ENCODE peak calls at places on chromosome 1, in eight cellular contexts. One of them, this sample, is unnamed.

GRCh38 chr1:202802998-202803932 is 5.0 kb downstream of the KDM5B start:
- DNase-seq in iPS-NIHi11: no peak
- DNase-seq in NCI-H2029: no peak
- DNase-seq in nephron progenitor cell: no peak
- DNase-seq in fibroblast of lung: peak
- DNase-seq in progenitor cell of endocrine pancreas: no peak
- DNase-seq in mesenteric fat pad: no peak
- DNase-seq in stimulated activated CD4-positive, alpha-beta T cell treated with anti-CD3 and anti-CD28 coated beads, Interleukin-4, amount 100 ng/mL, for 1 hour: no peak
- DNase-seq in this sample: no peak

GRCh38 chr1:245317253-245317652 is 162.5 kb downstream of the KIF26B start:
- DNase-seq in nephron progenitor cell: no peak
- DNase-seq in iPS-NIHi11: no peak
- DNase-seq in stimulated activated CD4-positive, alpha-beta T cell treated with anti-CD3 and anti-CD28 coated beads, Interleukin-4, amount 100 ng/mL, for 1 hour: no peak
- DNase-seq in mesenteric fat pad: no peak
- DNase-seq in NCI-H2029: no peak
- DNase-seq in fibroblast of lung: no peak
- DNase-seq in progenitor cell of endocrine pancreas: no peak
- DNase-seq in this sample: no peak

GRCh38 chr1:23051510-23051909 is 32.2 kb downstream of the KDM1A start:
- DNase-seq in NCI-H2029: no peak
- DNase-seq in nephron progenitor cell: no peak
- DNase-seq in iPS-NIHi11: no peak
- DNase-seq in mesenteric fat pad: no peak
- DNase-seq in fibroblast of lung: no peak
- DNase-seq in stimulated activated CD4-positive, alpha-beta T cell treated with anti-CD3 and anti-CD28 coated beads, Interleukin-4, amount 100 ng/mL, for 1 hour: no peak
- DNase-seq in progenitor cell of endocrine pancreas: no peak
- DNase-seq in this sample: no peak

GRCh38 chr1:3454811-3455618 is 550 bp downstream of the ARHGEF16 start:
- DNase-seq in stimulated activated CD4-positive, alpha-beta T cell treated with anti-CD3 and anti-CD28 coated beads, Interleukin-4, amount 100 ng/mL, for 1 hour: no peak
- DNase-seq in fibroblast of lung: no peak
- DNase-seq in progenitor cell of endocrine pancreas: peak
- DNase-seq in mesenteric fat pad: no peak
- DNase-seq in iPS-NIHi11: peak
- DNase-seq in NCI-H2029: no peak
- DNase-seq in nephron progenitor cell: peak
- DNase-seq in this sample: peak

GRCh38 chr1:183291802-183292515 is 105.9 kb downstream of the LAMC2 start:
- DNase-seq in fibroblast of lung: peak
- DNase-seq in mesenteric fat pad: no peak
- DNase-seq in stimulated activated CD4-positive, alpha-beta T cell treated with anti-CD3 and anti-CD28 coated beads, Interleukin-4, amount 100 ng/mL, for 1 hour: no peak
- DNase-seq in iPS-NIHi11: peak
- DNase-seq in nephron progenitor cell: peak
- DNase-seq in progenitor cell of endocrine pancreas: no peak
- DNase-seq in NCI-H2029: no peak
- DNase-seq in this sample: peak

GRCh38 chr1:31934706-31935629 is 3.2 kb downstream of the PTP4A2 start:
- DNase-seq in stimulated activated CD4-positive, alpha-beta T cell treated with anti-CD3 and anti-CD28 coated beads, Interleukin-4, amount 100 ng/mL, for 1 hour: no peak
- DNase-seq in iPS-NIHi11: no peak
- DNase-seq in fibroblast of lung: peak
- DNase-seq in nephron progenitor cell: no peak
- DNase-seq in NCI-H2029: no peak
- DNase-seq in progenitor cell of endocrine pancreas: no peak
- DNase-seq in mesenteric fat pad: no peak
- DNase-seq in this sample: no peak

GRCh38 chr1:54884135-54884586 is 2.8 kb downstream of the DHCR24 start:
- DNase-seq in mesenteric fat pad: no peak
- DNase-seq in nephron progenitor cell: no peak
- DNase-seq in fibroblast of lung: peak
- DNase-seq in stimulated activated CD4-positive, alpha-beta T cell treated with anti-CD3 and anti-CD28 coated beads, Interleukin-4, amount 100 ng/mL, for 1 hour: no peak
- DNase-seq in iPS-NIHi11: no peak
- DNase-seq in NCI-H2029: no peak
- DNase-seq in progenitor cell of endocrine pancreas: no peak
- DNase-seq in this sample: no peak

GRCh38 chr1:6491076-6491449 is 404 bp downstream of the PLEKHG5 start:
- DNase-seq in progenitor cell of endocrine pancreas: no peak
- DNase-seq in stimulated activated CD4-positive, alpha-beta T cell treated with anti-CD3 and anti-CD28 coated beads, Interleukin-4, amount 100 ng/mL, for 1 hour: no peak
- DNase-seq in NCI-H2029: no peak
- DNase-seq in nephron progenitor cell: no peak
- DNase-seq in iPS-NIHi11: no peak
- DNase-seq in fibroblast of lung: peak
- DNase-seq in mesenteric fat pad: no peak
- DNase-seq in this sample: no peak

GRCh38 chr1:154614247-154614646 is 6.3 kb upstream of the ADAR start:
- DNase-seq in nephron progenitor cell: no peak
- DNase-seq in iPS-NIHi11: peak
- DNase-seq in progenitor cell of endocrine pancreas: no peak
- DNase-seq in mesenteric fat pad: no peak
- DNase-seq in stimulated activated CD4-positive, alpha-beta T cell treated with anti-CD3 and anti-CD28 coated beads, Interleukin-4, amount 100 ng/mL, for 1 hour: no peak
- DNase-seq in NCI-H2029: no peak
- DNase-seq in fibroblast of lung: no peak
- DNase-seq in this sample: no peak

GRCh38 chr1:43994794-43995790 is 3.7 kb downstream of the CCDC24 start:
- DNase-seq in iPS-NIHi11: peak
- DNase-seq in progenitor cell of endocrine pancreas: no peak
- DNase-seq in nephron progenitor cell: no peak
- DNase-seq in mesenteric fat pad: no peak
- DNase-seq in fibroblast of lung: no peak
- DNase-seq in stimulated activated CD4-positive, alpha-beta T cell treated with anti-CD3 and anti-CD28 coated beads, Interleukin-4, amount 100 ng/mL, for 1 hour: no peak
- DNase-seq in NCI-H2029: peak
- DNase-seq in this sample: no peak

GRCh38 chr1:34378968-34379729 is 202.4 kb downstream of the C1orf94 start:
- DNase-seq in fibroblast of lung: no peak
- DNase-seq in nephron progenitor cell: no peak
- DNase-seq in stimulated activated CD4-positive, alpha-beta T cell treated with anti-CD3 and anti-CD28 coated beads, Interleukin-4, amount 100 ng/mL, for 1 hour: no peak
- DNase-seq in progenitor cell of endocrine pancreas: no peak
- DNase-seq in NCI-H2029: no peak
- DNase-seq in mesenteric fat pad: no peak
- DNase-seq in iPS-NIHi11: no peak
- DNase-seq in this sample: no peak

GRCh38 chr1:247287460-247287859 is 31.6 kb downstream of the VN1R5 start:
- DNase-seq in NCI-H2029: no peak
- DNase-seq in iPS-NIHi11: no peak
- DNase-seq in mesenteric fat pad: peak
- DNase-seq in nephron progenitor cell: no peak
- DNase-seq in stimulated activated CD4-positive, alpha-beta T cell treated with anti-CD3 and anti-CD28 coated beads, Interleukin-4, amount 100 ng/mL, for 1 hour: no peak
- DNase-seq in fibroblast of lung: no peak
- DNase-seq in progenitor cell of endocrine pancreas: no peak
- DNase-seq in this sample: no peak

GRCh38 chr1:110187139-110187890 is 22.8 kb upstream of the KCNC4 start:
- DNase-seq in mesenteric fat pad: no peak
- DNase-seq in NCI-H2029: no peak
- DNase-seq in progenitor cell of endocrine pancreas: no peak
- DNase-seq in iPS-NIHi11: no peak
- DNase-seq in nephron progenitor cell: no peak
- DNase-seq in fibroblast of lung: no peak
- DNase-seq in stimulated activated CD4-positive, alpha-beta T cell treated with anti-CD3 and anti-CD28 coated beads, Interleukin-4, amount 100 ng/mL, for 1 hour: no peak
- DNase-seq in this sample: no peak

GRCh38 chr1:203931953-203932352 is 70.6 kb downstream of the SNRPE start:
- DNase-seq in mesenteric fat pad: no peak
- DNase-seq in nephron progenitor cell: no peak
- DNase-seq in NCI-H2029: no peak
- DNase-seq in iPS-NIHi11: no peak
- DNase-seq in fibroblast of lung: no peak
- DNase-seq in progenitor cell of endocrine pancreas: no peak
- DNase-seq in stimulated activated CD4-positive, alpha-beta T cell treated with anti-CD3 and anti-CD28 coated beads, Interleukin-4, amount 100 ng/mL, for 1 hour: no peak
- DNase-seq in this sample: no peak

GRCh38 chr1:236808005-236808404 is 12.9 kb downstream of the MTR start:
- DNase-seq in iPS-NIHi11: no peak
- DNase-seq in progenitor cell of endocrine pancreas: no peak
- DNase-seq in NCI-H2029: no peak
- DNase-seq in fibroblast of lung: no peak
- DNase-seq in mesenteric fat pad: no peak
- DNase-seq in stimulated activated CD4-positive, alpha-beta T cell treated with anti-CD3 and anti-CD28 coated beads, Interleukin-4, amount 100 ng/mL, for 1 hour: no peak
- DNase-seq in nephron progenitor cell: no peak
- DNase-seq in this sample: no peak

GRCh38 chr1:27554777-27555699 is 48.9 kb downstream of the AHDC1 start:
- DNase-seq in iPS-NIHi11: no peak
- DNase-seq in NCI-H2029: no peak
- DNase-seq in progenitor cell of endocrine pancreas: no peak
- DNase-seq in nephron progenitor cell: no peak
- DNase-seq in stimulated activated CD4-positive, alpha-beta T cell treated with anti-CD3 and anti-CD28 coated beads, Interleukin-4, amount 100 ng/mL, for 1 hour: no peak
- DNase-seq in fibroblast of lung: no peak
- DNase-seq in mesenteric fat pad: no peak
- DNase-seq in this sample: no peak

GRCh38 chr1:22653741-22654140 is 705 bp downstream of the C1QB start:
- DNase-seq in NCI-H2029: no peak
- DNase-seq in stimulated activated CD4-positive, alpha-beta T cell treated with anti-CD3 and anti-CD28 coated beads, Interleukin-4, amount 100 ng/mL, for 1 hour: no peak
- DNase-seq in mesenteric fat pad: no peak
- DNase-seq in fibroblast of lung: no peak
- DNase-seq in progenitor cell of endocrine pancreas: no peak
- DNase-seq in nephron progenitor cell: no peak
- DNase-seq in iPS-NIHi11: no peak
- DNase-seq in this sample: peak

GRCh38 chr1:156276532-156276931 is 6.1 kb downstream of the SMG5 start:
- DNase-seq in fibroblast of lung: peak
- DNase-seq in NCI-H2029: no peak
- DNase-seq in nephron progenitor cell: no peak
- DNase-seq in progenitor cell of endocrine pancreas: no peak
- DNase-seq in mesenteric fat pad: no peak
- DNase-seq in stimulated activated CD4-positive, alpha-beta T cell treated with anti-CD3 and anti-CD28 coated beads, Interleukin-4, amount 100 ng/mL, for 1 hour: no peak
- DNase-seq in iPS-NIHi11: no peak
- DNase-seq in this sample: no peak

GRCh38 chr1:211892577-211892976 is 62.0 kb upstream of the LPGAT1 start:
- DNase-seq in iPS-NIHi11: no peak
- DNase-seq in stimulated activated CD4-positive, alpha-beta T cell treated with anti-CD3 and anti-CD28 coated beads, Interleukin-4, amount 100 ng/mL, for 1 hour: no peak
- DNase-seq in fibroblast of lung: no peak
- DNase-seq in progenitor cell of endocrine pancreas: no peak
- DNase-seq in nephron progenitor cell: no peak
- DNase-seq in mesenteric fat pad: no peak
- DNase-seq in NCI-H2029: no peak
- DNase-seq in this sample: no peak

GRCh38 chr1:3504151-3504822 is 49.8 kb downstream of the ARHGEF16 start:
- DNase-seq in NCI-H2029: no peak
- DNase-seq in nephron progenitor cell: no peak
- DNase-seq in stimulated activated CD4-positive, alpha-beta T cell treated with anti-CD3 and anti-CD28 coated beads, Interleukin-4, amount 100 ng/mL, for 1 hour: no peak
- DNase-seq in iPS-NIHi11: no peak
- DNase-seq in mesenteric fat pad: peak
- DNase-seq in progenitor cell of endocrine pancreas: no peak
- DNase-seq in fibroblast of lung: peak
- DNase-seq in this sample: no peak

GRCh38 chr1:6367381-6368007 is 26.1 kb downstream of the ACOT7 start:
- DNase-seq in fibroblast of lung: no peak
- DNase-seq in NCI-H2029: no peak
- DNase-seq in progenitor cell of endocrine pancreas: no peak
- DNase-seq in mesenteric fat pad: no peak
- DNase-seq in nephron progenitor cell: no peak
- DNase-seq in stimulated activated CD4-positive, alpha-beta T cell treated with anti-CD3 and anti-CD28 coated beads, Interleukin-4, amount 100 ng/mL, for 1 hour: no peak
- DNase-seq in iPS-NIHi11: no peak
- DNase-seq in this sample: no peak

GRCh38 chr1:47638240-47638639 is 200.4 kb downstream of the FOXD2 start:
- DNase-seq in progenitor cell of endocrine pancreas: no peak
- DNase-seq in nephron progenitor cell: no peak
- DNase-seq in stimulated activated CD4-positive, alpha-beta T cell treated with anti-CD3 and anti-CD28 coated beads, Interleukin-4, amount 100 ng/mL, for 1 hour: no peak
- DNase-seq in fibroblast of lung: no peak
- DNase-seq in iPS-NIHi11: no peak
- DNase-seq in mesenteric fat pad: no peak
- DNase-seq in NCI-H2029: no peak
- DNase-seq in this sample: no peak

GRCh38 chr1:38530957-38531356 is 328.6 kb downstream of the RRAGC start:
- DNase-seq in iPS-NIHi11: no peak
- DNase-seq in progenitor cell of endocrine pancreas: no peak
- DNase-seq in fibroblast of lung: no peak
- DNase-seq in nephron progenitor cell: no peak
- DNase-seq in stimulated activated CD4-positive, alpha-beta T cell treated with anti-CD3 and anti-CD28 coated beads, Interleukin-4, amount 100 ng/mL, for 1 hour: no peak
- DNase-seq in mesenteric fat pad: no peak
- DNase-seq in NCI-H2029: no peak
- DNase-seq in this sample: no peak

GRCh38 chr1:102732927-102733326 is 375.4 kb downstream of the COL11A1 start:
- DNase-seq in progenitor cell of endocrine pancreas: no peak
- DNase-seq in nephron progenitor cell: no peak
- DNase-seq in stimulated activated CD4-positive, alpha-beta T cell treated with anti-CD3 and anti-CD28 coated beads, Interleukin-4, amount 100 ng/mL, for 1 hour: no peak
- DNase-seq in NCI-H2029: no peak
- DNase-seq in fibroblast of lung: no peak
- DNase-seq in mesenteric fat pad: no peak
- DNase-seq in iPS-NIHi11: no peak
- DNase-seq in this sample: no peak

GRCh38 chr1:232223309-232223708 is 406.6 kb downstream of the SIPA1L2 start:
- DNase-seq in NCI-H2029: no peak
- DNase-seq in progenitor cell of endocrine pancreas: no peak
- DNase-seq in nephron progenitor cell: no peak
- DNase-seq in iPS-NIHi11: no peak
- DNase-seq in mesenteric fat pad: no peak
- DNase-seq in fibroblast of lung: no peak
- DNase-seq in stimulated activated CD4-positive, alpha-beta T cell treated with anti-CD3 and anti-CD28 coated beads, Interleukin-4, amount 100 ng/mL, for 1 hour: no peak
- DNase-seq in this sample: no peak

GRCh38 chr1:87805661-87806376 is 477.1 kb downstream of the LMO4 start:
- DNase-seq in progenitor cell of endocrine pancreas: no peak
- DNase-seq in fibroblast of lung: peak
- DNase-seq in nephron progenitor cell: no peak
- DNase-seq in iPS-NIHi11: peak
- DNase-seq in NCI-H2029: no peak
- DNase-seq in stimulated activated CD4-positive, alpha-beta T cell treated with anti-CD3 and anti-CD28 coated beads, Interleukin-4, amount 100 ng/mL, for 1 hour: no peak
- DNase-seq in mesenteric fat pad: no peak
- DNase-seq in this sample: peak

GRCh38 chr1:62263006-62263812 is 56.0 kb downstream of the KANK4 start:
- DNase-seq in NCI-H2029: no peak
- DNase-seq in mesenteric fat pad: no peak
- DNase-seq in progenitor cell of endocrine pancreas: no peak
- DNase-seq in stimulated activated CD4-positive, alpha-beta T cell treated with anti-CD3 and anti-CD28 coated beads, Interleukin-4, amount 100 ng/mL, for 1 hour: no peak
- DNase-seq in fibroblast of lung: no peak
- DNase-seq in nephron progenitor cell: peak
- DNase-seq in iPS-NIHi11: peak
- DNase-seq in this sample: peak

GRCh38 chr1:86370627-86371026 is 25.5 kb downstream of the ODF2L start:
- DNase-seq in progenitor cell of endocrine pancreas: no peak
- DNase-seq in nephron progenitor cell: no peak
- DNase-seq in mesenteric fat pad: no peak
- DNase-seq in iPS-NIHi11: no peak
- DNase-seq in stimulated activated CD4-positive, alpha-beta T cell treated with anti-CD3 and anti-CD28 coated beads, Interleukin-4, amount 100 ng/mL, for 1 hour: no peak
- DNase-seq in NCI-H2029: no peak
- DNase-seq in fibroblast of lung: peak
- DNase-seq in this sample: no peak

GRCh38 chr1:59346429-59346828 is 49.5 kb downstream of the FGGY start:
- DNase-seq in fibroblast of lung: no peak
- DNase-seq in mesenteric fat pad: no peak
- DNase-seq in nephron progenitor cell: no peak
- DNase-seq in iPS-NIHi11: no peak
- DNase-seq in progenitor cell of endocrine pancreas: no peak
- DNase-seq in NCI-H2029: peak
- DNase-seq in stimulated activated CD4-positive, alpha-beta T cell treated with anti-CD3 and anti-CD28 coated beads, Interleukin-4, amount 100 ng/mL, for 1 hour: no peak
- DNase-seq in this sample: no peak

This sample was measured in left kidney.